ENCODE peak calls at places on chromosomes 5 and 9, in five cellular contexts. J is astrocyte of the spinal cord, H is epithelial cell of proximal tubule, Y is lower leg skin, X is PC-3. D is an unnamed sample.

GRCh38 chr5:180173875-180174586 is 35.0 kb downstream of the RASGEF1C start:
- DNase-seq in J (peak), H (peak), Y (no peak), X (no peak), D (no peak)

GRCh38 chr5:138032028-138032571 is 779 bp downstream of the FAM13B start:
- DNase-seq in J (no peak), H (no peak), Y (peak), X (peak), D (peak)

GRCh38 chr5:101942321-101942882 is 353.7 kb downstream of the SLCO4C1 start:
- DNase-seq in J (peak), H (peak), Y (no peak), X (peak), D (peak)

GRCh38 chr5:123429993-123430392 is 6.8 kb upstream of the CEP120 start:
- DNase-seq in J (peak), H (peak), Y (peak), X (peak), D (peak)

GRCh38 chr5:163705983-163706771 is 200.8 kb downstream of the MAT2B start:
- DNase-seq in J (peak), H (no peak), Y (no peak), X (no peak), D (no peak)

GRCh38 chr5:172793577-172794488 is 22.8 kb upstream of the DUSP1 start:
- DNase-seq in J (peak), H (no peak), Y (no peak), X (peak), D (peak)

GRCh38 chr9:27457445-27457844 is 66.6 kb upstream of the IFNK start:
- DNase-seq in J (no peak), H (no peak), Y (no peak), X (no peak), D (no peak)

GRCh38 chr5:174610968-174611367 is 113.4 kb upstream of the MSX2 start:
- DNase-seq in J (no peak), H (peak), Y (peak), X (peak), D (peak)

GRCh38 chr5:3225201-3225960 is 370.3 kb upstream of the IRX1 start:
- DNase-seq in J (no peak), H (no peak), Y (peak), X (no peak), D (no peak)

GRCh38 chr5:143156556-143156955 is 246.9 kb downstream of the NR3C1 start:
- DNase-seq in J (no peak), H (no peak), Y (no peak), X (no peak), D (no peak)

GRCh38 chr5:154049685-154050084 is 10.9 kb downstream of the MFAP3 start:
- DNase-seq in J (no peak), H (no peak), Y (no peak), X (no peak), D (no peak)

GRCh38 chr5:149424371-149425315 is 45.6 kb upstream of the IL17B start:
- DNase-seq in J (no peak), H (no peak), Y (no peak), X (no peak), D (no peak)

GRCh38 chr5:136192526-136193395 is at the start of gene SMIM32:
- DNase-seq in J (no peak), H (no peak), Y (peak), X (no peak), D (no peak)

GRCh38 chr9:125756499-125756898 is 9.3 kb downstream of the PBX3 start:
- DNase-seq in J (no peak), H (no peak), Y (no peak), X (no peak), D (no peak)

GRCh38 chr9:120710110-120710981 is 3.9 kb downstream of the MEGF9 start:
- DNase-seq in J (peak), H (no peak), Y (no peak), X (peak), D (peak)

GRCh38 chr9:14766299-14766698 is 43.8 kb upstream of the CER1 start:
- DNase-seq in J (no peak), H (no peak), Y (no peak), X (no peak), D (no peak)

GRCh38 chr5:1103505-1104326 is 8.1 kb downstream of the SLC12A7 start:
- DNase-seq in J (no peak), H (no peak), Y (peak), X (no peak), D (no peak)

GRCh38 chr9:71767421-71768321 is 642 bp downstream of the CEMIP2 start:
- DNase-seq in J (no peak), H (no peak), Y (no peak), X (no peak), D (peak)

GRCh38 chr9:76027426-76027825 is 137.0 kb downstream of the PCSK5 start:
- DNase-seq in J (peak), H (no peak), Y (no peak), X (no peak), D (no peak)

GRCh38 chr9:85319946-85320345 is 421.8 kb downstream of the AGTPBP1 start:
- DNase-seq in J (no peak), H (no peak), Y (no peak), X (no peak), D (no peak)

GRCh38 chr5:161846731-161847130 is 1.2 kb upstream of the GABRA1 start:
- DNase-seq in J (no peak), H (no peak), Y (no peak), X (peak), D (peak)

GRCh38 chr9:118009585-118009984 is 305.4 kb downstream of the TLR4 start:
- DNase-seq in J (no peak), H (no peak), Y (no peak), X (no peak), D (no peak)

GRCh38 chr9:21473236-21473635 is 8.9 kb downstream of the IFNE start:
- DNase-seq in J (no peak), H (no peak), Y (no peak), X (no peak), D (no peak)

GRCh38 chr5:154318691-154319090 is 127.1 kb upstream of the SAP30L start:
- DNase-seq in J (no peak), H (no peak), Y (no peak), X (no peak), D (no peak)

GRCh38 chr5:135435467-135436330 is 11.4 kb downstream of the DCANP1 start:
- DNase-seq in J (no peak), H (no peak), Y (no peak), X (no peak), D (no peak)

GRCh38 chr5:154271936-154272514 is 81.5 kb downstream of the GALNT10 start:
- DNase-seq in J (no peak), H (no peak), Y (no peak), X (no peak), D (no peak)

GRCh38 chr5:57779383-57780223 is 297.0 kb upstream of the ACTBL2 start:
- DNase-seq in J (peak), H (peak), Y (peak), X (peak), D (peak)
- TF ChIP-seq CTCF in J (peak), H (peak), Y (no peak), X (peak), D (peak)

GRCh38 chr5:170348069-170348702 is 41.0 kb downstream of the KCNMB1 start:
- DNase-seq in J (no peak), H (no peak), Y (no peak), X (no peak), D (no peak)
- TF ChIP-seq CTCF in J (no peak), H (peak), Y (no peak), X (no peak), D (peak)

GRCh38 chr5:124888622-124889521 is 142.4 kb upstream of the ZNF608 start:
- DNase-seq in J (no peak), H (no peak), Y (no peak), X (no peak), D (no peak)

GRCh38 chr5:124889850-124890249 is 143.4 kb upstream of the ZNF608 start:
- DNase-seq in J (no peak), H (no peak), Y (no peak), X (no peak), D (no peak)

GRCh38 chr5:124889522-124889828 is 143.0 kb upstream of the ZNF608 start:
- DNase-seq in J (no peak), H (no peak), Y (no peak), X (peak), D (no peak)

GRCh38 chr5:124887223-124887622 is 140.8 kb upstream of the ZNF608 start:
- DNase-seq in J (no peak), H (no peak), Y (no peak), X (no peak), D (no peak)

DNA sequence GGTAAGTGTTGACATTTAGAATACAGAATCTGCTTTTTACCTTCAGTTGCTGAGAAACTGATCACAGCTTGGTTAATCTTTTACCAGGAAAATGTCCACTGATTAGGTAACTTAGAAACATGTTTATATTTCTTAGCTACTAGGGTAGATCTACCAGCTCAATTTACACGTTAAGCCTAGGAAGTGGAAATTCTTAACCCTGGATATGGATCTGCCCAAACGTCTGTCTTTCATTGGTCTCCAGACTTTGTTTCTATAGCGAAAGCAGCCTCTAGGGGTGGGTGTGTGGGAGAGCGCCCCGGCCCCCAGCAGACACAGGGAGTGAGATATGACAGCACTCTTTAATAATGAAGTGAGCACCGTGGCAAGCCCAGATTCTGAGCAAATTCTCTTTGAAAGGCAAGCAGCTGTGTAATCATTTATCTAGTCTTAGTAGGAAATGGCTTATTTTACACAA is 141.6 kb upstream of the ZNF608 start:
- DNase-seq in J (no peak), H (peak), Y (no peak), X (no peak), D (no peak)
- TF ChIP-seq CTCF in J (no peak), H (peak), Y (no peak), X (no peak), D (no peak)

DNA sequence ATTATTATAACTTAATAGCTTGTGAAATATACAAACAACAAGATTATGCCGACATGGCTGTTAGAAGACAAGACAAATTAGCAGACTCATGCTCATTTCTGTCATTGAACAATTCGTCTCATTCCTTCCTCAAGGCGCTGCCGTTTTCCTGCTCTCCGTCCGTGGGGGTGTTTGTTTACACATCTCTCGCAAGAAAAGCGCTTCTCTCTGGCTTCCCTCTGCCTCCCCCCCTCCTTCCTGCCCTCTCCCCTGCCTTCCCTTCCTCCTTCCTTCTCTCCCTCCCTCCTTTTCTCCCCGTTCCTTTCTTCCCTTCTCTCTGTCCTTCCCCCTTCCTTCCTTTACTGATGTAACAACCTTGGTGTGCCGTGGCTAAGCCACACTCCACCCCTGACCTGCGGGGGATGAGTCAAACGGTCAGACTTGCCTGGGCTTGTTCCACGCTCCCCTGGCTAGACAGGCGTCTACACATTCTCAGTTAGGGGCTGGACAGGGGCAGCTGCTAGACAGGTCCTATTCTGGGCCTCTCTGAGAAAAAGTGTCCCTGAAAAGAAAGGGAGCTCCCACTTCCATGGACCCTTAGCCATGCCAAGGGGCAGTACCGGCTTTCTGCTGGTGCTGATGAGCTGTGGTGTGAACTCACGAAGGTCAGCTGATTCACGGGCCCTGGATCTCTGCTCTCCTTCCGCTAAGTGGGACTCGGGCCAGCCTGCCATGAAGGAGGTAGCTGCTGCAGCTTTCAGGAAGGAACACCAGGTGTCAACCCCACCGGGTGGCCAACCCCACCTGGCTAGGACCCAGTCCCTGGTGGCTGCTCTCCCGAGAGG is 32.0 kb upstream of the SPTLC1 start:
- DNase-seq in J (peak), H (peak), Y (peak), X (peak), D (peak)
- TF ChIP-seq CTCF in J (peak), H (peak), Y (no peak), X (no peak), D (peak)

DNA sequence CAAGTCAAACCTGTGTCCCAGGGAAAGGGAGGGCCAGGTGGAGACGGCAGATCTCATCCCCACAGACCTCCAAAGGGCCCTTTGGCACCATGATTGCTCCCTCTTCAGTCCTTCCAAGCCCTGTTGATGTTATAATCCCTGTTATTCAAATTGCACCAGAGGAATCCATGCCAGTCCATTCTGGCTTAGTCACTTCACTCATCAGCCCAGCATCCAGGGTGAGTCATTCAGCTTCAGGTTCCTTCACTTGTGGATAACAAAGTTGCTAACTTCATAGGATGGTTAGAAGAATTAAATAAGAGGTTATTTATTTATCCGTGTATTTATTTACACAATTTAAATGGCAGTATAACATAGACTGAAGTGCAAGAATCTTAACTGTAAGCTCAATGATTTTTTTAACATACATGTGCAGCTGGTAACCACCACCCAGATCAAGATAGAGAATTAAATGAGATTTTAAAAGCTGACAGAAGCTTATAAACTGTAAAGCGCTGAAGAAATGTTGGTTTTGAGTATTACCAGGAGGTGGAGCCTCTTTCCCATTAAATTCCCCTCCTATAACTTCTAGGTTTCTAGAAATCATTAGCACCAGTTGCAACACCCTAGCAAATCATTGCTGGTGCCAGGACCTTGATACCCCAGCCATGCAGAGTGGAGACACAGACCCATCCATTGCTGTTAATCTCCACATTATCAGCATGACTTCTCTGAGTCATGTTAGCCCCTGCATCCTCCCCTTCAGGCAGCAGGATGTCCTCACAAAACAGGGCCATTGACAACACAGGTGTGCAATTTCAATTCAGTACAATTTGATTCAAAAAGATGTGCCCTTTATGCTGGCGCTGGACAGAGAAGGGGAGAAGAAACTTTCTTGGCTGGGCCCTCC is 77.4 kb downstream of the SEC61B start:
- DNase-seq in J (peak), H (peak), Y (no peak), X (peak), D (peak)
- TF ChIP-seq CTCF in J (peak), H (peak), Y (no peak), X (peak), D (peak)

GRCh38 chr9:130129425-130130061 is 42.7 kb upstream of the NCS1 start:
- DNase-seq in J (peak), H (no peak), Y (no peak), X (no peak), D (no peak)

GRCh38 chr9:130126721-130127429 is 45.3 kb upstream of the NCS1 start:
- DNase-seq in J (no peak), H (no peak), Y (no peak), X (no peak), D (no peak)

GRCh38 chr9:130128251-130128650 is 44.0 kb upstream of the NCS1 start:
- DNase-seq in J (peak), H (no peak), Y (no peak), X (no peak), D (no peak)

GRCh38 chr9:130124471-130124870 is 47.7 kb upstream of the NCS1 start:
- DNase-seq in J (no peak), H (no peak), Y (no peak), X (no peak), D (no peak)

GRCh38 chr9:130128782-130129424 is 43.3 kb upstream of the NCS1 start:
- DNase-seq in J (peak), H (peak), Y (peak), X (peak), D (no peak)
- TF ChIP-seq CTCF in J (no peak), H (no peak), Y (no peak), X (no peak), D (no peak)

DNA sequence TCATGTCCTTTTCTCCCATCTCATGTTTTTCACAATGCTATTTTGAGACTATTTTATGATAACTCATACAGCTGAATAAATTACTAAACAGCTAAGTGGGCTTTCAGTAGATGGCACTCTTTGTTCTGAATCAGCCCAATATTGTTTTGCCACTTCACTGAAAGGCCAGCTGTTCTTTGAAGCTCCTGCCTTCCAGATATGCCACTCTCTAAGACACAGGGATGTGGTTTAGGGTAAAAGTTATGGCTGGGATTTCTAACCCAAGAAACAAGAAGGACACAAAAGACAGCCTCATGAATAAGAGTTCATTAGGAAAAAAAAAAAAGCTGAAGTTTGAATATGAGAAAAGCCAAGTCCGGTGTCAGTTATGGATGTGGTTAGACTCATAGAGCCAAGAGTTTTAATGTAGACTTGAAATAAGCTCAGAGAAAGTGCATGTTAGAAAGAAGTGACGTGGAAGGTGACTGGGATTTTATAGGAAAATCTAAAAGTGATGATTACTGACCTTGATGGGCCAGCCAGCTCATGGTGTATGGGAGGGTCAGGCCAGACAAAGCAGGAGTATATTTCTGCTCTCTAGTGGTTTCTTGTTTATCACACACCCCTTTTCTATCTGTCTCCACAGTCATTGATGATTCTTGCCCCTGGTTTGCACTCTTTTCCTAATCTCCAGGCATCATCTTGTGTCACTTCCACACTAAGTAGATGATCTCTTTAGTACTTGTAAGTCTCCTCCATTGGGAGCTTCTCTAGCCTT is 488.5 kb downstream of the NR2F1-AS1 start:
- DNase-seq in J (peak), H (peak), Y (no peak), X (peak), D (peak)
- TF ChIP-seq CTCF in J (peak), H (peak), Y (no peak), X (peak), D (peak)